ENCODE peak calls at places on chromosomes 6 and 20, in five cellular contexts. P, S, D, O and V are unnamed samples.
A peak's percentile ranks its signal among the peaks of the same experiment; 100 is the strongest.

GRCh38 chr20:2051920-2052319 is 49.7 kb upstream of the STK35 start:
- DNase-seq in P (no peak), D (no peak), O (no peak), S (no peak), V (no peak)

GRCh38 chr20:48260370-48260769 is 475.1 kb upstream of the SULF2 start:
- DNase-seq in S (no peak), P (no peak), O (no peak), D (no peak), V (no peak)

GRCh38 chr20:61955668-61956395 is 109.8 kb downstream of the TAF4 start:
- DNase-seq in P (no peak), D (no peak), O (no peak), S (no peak), V (no peak)

GRCh38 chr6:134254118-134254517 is 63.8 kb downstream of the SGK1 start:
- DNase-seq in P (no peak), D (no peak), S (no peak), O (no peak), V (no peak)

GRCh38 chr6:116277124-116277523 is 2.6 kb downstream of the TSPYL1 start:
- DNase-seq in S (no peak), P (no peak), O (no peak), D (no peak), V (no peak)

GRCh38 chr20:58002901-58003300 is 225.6 kb downstream of the ANKRD60 start:
- DNase-seq in O (no peak), D (no peak), P (no peak), S (no peak), V (no peak)

GRCh38 chr6:113837170-113837569 is 20.0 kb upstream of the MARCKS start:
- DNase-seq in S (no peak), P (no peak), D (no peak), O (no peak), V (no peak)

GRCh38 chr20:25364180-25364788 is 26.4 kb downstream of the ABHD12 start:
- DNase-seq in D (no peak), P (no peak), O (no peak), S (no peak), V (no peak)

GRCh38 chr20:60224914-60225313 is 266.7 kb downstream of the CDH26 start:
- DNase-seq in P (no peak), O (peak; percentile 56), D (peak; percentile 63), S (no peak), V (peak; percentile 55)

GRCh38 chr20:58112017-58112781 is 116.3 kb downstream of the ANKRD60 start:
- DNase-seq in D (no peak), P (no peak), S (no peak), O (no peak), V (peak; percentile 61)

GRCh38 chr6:57097596-57097995 is 7.6 kb downstream of the ZNF451 start:
- DNase-seq in S (no peak), O (no peak), P (no peak), D (no peak), V (no peak)

GRCh38 chr6:125906158-125906998 is 50.2 kb upstream of the HINT3 start:
- DNase-seq in S (peak; percentile 23), O (peak; percentile 75), D (peak; percentile 38), P (peak; percentile 65), V (peak; percentile 66)

GRCh38 chr6:46925563-46926253 is 4.0 kb upstream of the ADGRF5 start:
- DNase-seq in D (no peak), S (no peak), P (peak; percentile 75), O (no peak), V (no peak)

GRCh38 chr6:142845624-142846458 is 99.1 kb downstream of the HIVEP2 start:
- DNase-seq in O (no peak), P (peak; percentile 97), D (peak; percentile 74), S (peak; percentile 74), V (peak; percentile 71)

GRCh38 chr6:143806282-143807102 is 36.6 kb upstream of the LTV1 start:
- DNase-seq in S (no peak), O (peak; percentile 80), D (no peak), P (peak; percentile 66), V (no peak)

GRCh38 chr6:38077488-38078015 is 258.0 kb downstream of the ZFAND3 start:
- DNase-seq in S (no peak), D (no peak), P (no peak), O (no peak), V (no peak)

GRCh38 chr6:82951389-82951788 is 114.3 kb downstream of the UBE3D start:
- DNase-seq in D (no peak), S (no peak), P (no peak), O (no peak), V (no peak)

GRCh38 chr20:35199696-35200095 is 26.8 kb upstream of the MMP24 start:
- DNase-seq in D (no peak), O (no peak), P (no peak), S (no peak), V (no peak)

GRCh38 chr6:21873562-21873961 is 280.0 kb downstream of the SOX4 start:
- DNase-seq in P (no peak), S (no peak), D (no peak), O (no peak), V (peak; percentile 70)

GRCh38 chr20:13008761-13009681 is at the start of gene SPTLC3:
- DNase-seq in O (no peak), S (no peak), D (no peak), P (peak; percentile 16), V (peak; percentile 28)
- H3K27ac ChIP-seq in O (no peak within 1 kb of the TSS), S (no peak within 1 kb of the TSS), D (no peak within 1 kb of the TSS), P (no peak within 1 kb of the TSS), V (no peak within 1 kb of the TSS)

GRCh38 chr6:4381379-4381778 is 246.0 kb upstream of the ECI2 start:
- DNase-seq in S (no peak), D (no peak), P (peak; percentile 68), O (no peak), V (peak; percentile 36)
- TF ChIP-seq CTCF in S (no peak), D (no peak), P (no peak), O (no peak), V (no peak)

GRCh38 chr20:19099586-19100555 is 112.6 kb upstream of the SLC24A3 start:
- DNase-seq in P (no peak), O (no peak), S (no peak), D (no peak), V (no peak)

GRCh38 chr20:19098092-19098491 is 114.3 kb upstream of the SLC24A3 start:
- DNase-seq in P (no peak), S (no peak), O (no peak), D (no peak), V (no peak)

GRCh38 chr20:19098806-19099578 is 113.5 kb upstream of the SLC24A3 start:
- DNase-seq in O (no peak), S (no peak), D (no peak), P (no peak), V (no peak)

GRCh38 chr20:19104186-19104585 is 108.3 kb upstream of the SLC24A3 start:
- DNase-seq in P (no peak), O (no peak), S (no peak), D (no peak), V (no peak)

GRCh38 chr20:19100975-19101374 is 111.5 kb upstream of the SLC24A3 start:
- DNase-seq in S (no peak), O (no peak), D (no peak), P (no peak), V (no peak)
- TF ChIP-seq EZH2 in S (no peak), O (no peak), D (no peak), P (no peak), V (no peak)

GRCh38 chr6:147170269-147170668 is 33.9 kb upstream of the STXBP5 start:
- DNase-seq in O (no peak), S (no peak), P (no peak), D (no peak), V (no peak)

GRCh38 chr6:147176795-147177194 is 27.4 kb upstream of the STXBP5 start:
- DNase-seq in O (no peak), S (no peak), P (no peak), D (no peak), V (no peak)

GRCh38 chr6:147173140-147173539 is 31.1 kb upstream of the STXBP5 start:
- DNase-seq in S (no peak), P (no peak), O (no peak), D (no peak), V (no peak)

GRCh38 chr6:147177286-147177685 is 26.9 kb upstream of the STXBP5 start:
- DNase-seq in D (no peak), S (no peak), P (no peak), O (no peak), V (no peak)

GRCh38 chr6:147173675-147174339 is 30.4 kb upstream of the STXBP5 start:
- DNase-seq in D (no peak), S (no peak), O (no peak), P (no peak), V (no peak)
- H3K27ac ChIP-seq in D (no peak overlapping the region), S (no peak overlapping the region), O (no peak overlapping the region), P (no peak overlapping the region), V (no peak overlapping the region)

DNA sequence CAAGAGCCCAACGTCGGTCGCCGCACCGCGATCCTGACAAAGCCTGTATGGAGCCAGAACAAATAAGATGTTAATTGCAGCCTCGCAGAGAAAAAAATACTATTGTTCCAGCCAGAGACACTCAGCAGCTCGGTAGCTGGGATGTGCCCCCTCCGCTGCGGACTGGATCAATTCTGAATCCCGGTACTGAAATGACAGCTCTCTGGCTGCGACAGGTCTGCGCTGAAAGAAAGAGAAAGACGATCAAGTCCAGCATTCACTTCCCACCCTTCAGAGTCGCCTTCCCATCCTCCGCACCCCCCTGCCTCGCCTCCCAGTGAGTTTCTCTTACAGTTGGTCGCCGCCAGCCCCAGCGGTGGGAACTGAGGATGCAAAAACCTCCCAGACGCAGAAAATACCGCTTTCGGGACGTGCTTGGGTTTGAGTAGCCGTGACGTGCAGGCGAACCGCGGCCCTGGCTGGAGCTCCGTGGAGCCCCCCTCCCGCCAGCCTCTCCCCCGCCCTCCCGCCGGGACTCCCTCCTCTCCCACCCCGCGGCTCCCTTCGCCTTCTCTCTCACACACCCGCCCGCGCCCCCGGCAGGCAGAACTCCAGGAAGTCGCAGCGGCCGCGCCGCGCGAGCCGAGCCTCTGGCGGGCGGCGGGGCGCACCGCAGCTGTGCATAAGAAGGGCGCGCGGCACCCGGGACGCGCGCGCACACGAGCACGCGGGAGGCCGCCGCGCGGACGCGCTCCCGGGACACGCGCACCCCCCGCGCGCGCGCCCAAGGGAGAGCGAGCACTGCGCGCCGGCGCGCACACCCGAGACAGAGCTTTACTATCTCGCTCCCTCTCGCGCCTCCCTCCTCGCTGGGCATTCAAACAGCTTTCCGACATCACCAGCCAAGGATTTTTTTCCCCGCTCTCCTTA is at the start of gene ADGRB3:
- DNase-seq in D (no peak), S (no peak), P (peak; percentile 42), O (peak; percentile 88), V (peak; percentile 95)
- TF ChIP-seq CTCF in D (no peak), S (no peak), P (no peak), O (peak; percentile 17), V (no peak)

GRCh38 chr6:7727150-7727950 is 1.5 kb downstream of the BMP6 start:
- DNase-seq in P (no peak), D (no peak), S (no peak), O (peak; percentile 22), V (peak; percentile 30)
- TF ChIP-seq EZH2 in P (no peak), D (no peak), S (no peak), O (no peak), V (peak; percentile 74)